ENCODE peak calls at places on chromosome 1, in eight cellular contexts. O, Q, T, B, F, C, W and I are unnamed samples.
A peak's percentile ranks its signal among the peaks of the same experiment; 100 is the strongest.

GRCh38 chr1:93735722-93736121 is 54.1 kb upstream of the BCAR3 start:
- DNase-seq in O (no peak), Q (no peak), T (no peak), B (peak; percentile 73), F (peak; percentile 89), C (no peak), W (no peak), I (no peak)

GRCh38 chr1:84428220-84428619 is 29.9 kb downstream of the DNASE2B start:
- DNase-seq in O (no peak), Q (no peak), T (no peak), B (no peak), F (no peak), C (no peak), W (no peak), I (no peak)

GRCh38 chr1:64550505-64550904 is 80.6 kb downstream of the CACHD1 start:
- DNase-seq in O (no peak), Q (no peak), T (no peak), B (no peak), F (no peak), C (no peak), W (no peak), I (no peak)

GRCh38 chr1:68470388-68470970 is 20.7 kb upstream of the RPE65 start:
- DNase-seq in O (no peak), Q (no peak), T (no peak), B (peak; percentile 52), F (peak; percentile 58), C (no peak), W (no peak), I (peak; percentile 14)

GRCh38 chr1:14970115-14970798 is 183.3 kb upstream of the TMEM51 start:
- DNase-seq in O (peak; percentile 51), Q (peak; percentile 27), T (no peak), B (peak; percentile 87), F (peak; percentile 96), C (no peak), W (no peak), I (peak; percentile 55)

GRCh38 chr1:41862411-41863221 is 56.1 kb downstream of the HIVEP3 start:
- DNase-seq in O (no peak), Q (no peak), T (no peak), B (peak; percentile 56), F (peak; percentile 71), C (no peak), W (no peak), I (no peak)

GRCh38 chr1:17612831-17613230 is 73.3 kb downstream of the ARHGEF10L start:
- DNase-seq in O (no peak), Q (no peak), T (no peak), B (no peak), F (no peak), C (no peak), W (no peak), I (no peak)

GRCh38 chr1:57475366-57475765 is 51.5 kb upstream of the DAB1 start:
- DNase-seq in O (no peak), Q (no peak), T (no peak), B (no peak), F (no peak), C (no peak), W (no peak), I (no peak)

DNA sequence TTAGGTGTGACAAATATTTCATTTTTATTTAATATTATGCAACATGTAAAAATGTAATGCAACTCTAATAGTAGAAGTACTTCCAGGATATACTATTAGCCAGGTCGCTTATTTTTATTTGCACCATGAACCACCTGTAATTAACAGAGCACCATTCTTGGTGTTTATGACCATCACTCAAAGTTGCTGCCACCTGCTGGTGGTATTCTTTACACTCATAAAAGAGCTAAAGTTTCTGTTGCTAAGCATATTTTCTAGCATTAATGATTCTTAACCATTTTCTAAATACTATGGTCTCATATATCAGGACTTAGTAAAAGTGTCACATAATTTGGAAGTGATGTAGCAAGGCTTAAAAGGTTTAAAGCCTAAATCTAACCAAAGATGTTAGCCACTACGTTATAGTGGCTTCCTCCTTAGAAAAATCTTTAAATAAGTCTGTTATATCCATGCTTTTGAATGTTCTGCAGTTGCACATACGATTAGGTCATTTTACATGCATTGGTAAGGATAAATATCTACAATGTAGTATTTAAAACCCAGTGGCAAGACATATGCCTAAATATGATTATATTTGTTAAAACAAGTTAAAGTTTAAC is 244.5 kb downstream of the NEGR1 start:
- DNase-seq in O (peak; percentile 47), Q (peak; percentile 63), T (no peak), B (peak; percentile 72), F (peak; percentile 64), C (peak; percentile 5), W (peak; percentile 42), I (peak; percentile 57)
- TF ChIP-seq CTCF in O (no peak), Q (peak; percentile 5), T (no peak), B (peak; percentile 63), F (peak; percentile 49), C (peak; percentile 40), W (peak; percentile 64), I (peak; percentile 48)

GRCh38 chr1:53501065-53502005 is 42.1 kb downstream of the DMRTB1 start:
- DNase-seq in O (no peak), Q (no peak), T (peak; percentile 33), B (no peak), F (no peak), C (no peak), W (no peak), I (no peak)
- TF ChIP-seq CTCF in O (no peak), Q (no peak), T (no peak), B (no peak), F (no peak), C (no peak), W (no peak), I (no peak)

GRCh38 chr1:94961994-94962744 is 35.3 kb upstream of the CNN3 start:
- DNase-seq in O (no peak), Q (no peak), T (no peak), B (no peak), F (no peak), C (no peak), W (no peak), I (no peak)
- TF ChIP-seq CTCF in O (no peak), Q (no peak), T (no peak), B (no peak), F (no peak), C (no peak), W (no peak), I (no peak)

DNA sequence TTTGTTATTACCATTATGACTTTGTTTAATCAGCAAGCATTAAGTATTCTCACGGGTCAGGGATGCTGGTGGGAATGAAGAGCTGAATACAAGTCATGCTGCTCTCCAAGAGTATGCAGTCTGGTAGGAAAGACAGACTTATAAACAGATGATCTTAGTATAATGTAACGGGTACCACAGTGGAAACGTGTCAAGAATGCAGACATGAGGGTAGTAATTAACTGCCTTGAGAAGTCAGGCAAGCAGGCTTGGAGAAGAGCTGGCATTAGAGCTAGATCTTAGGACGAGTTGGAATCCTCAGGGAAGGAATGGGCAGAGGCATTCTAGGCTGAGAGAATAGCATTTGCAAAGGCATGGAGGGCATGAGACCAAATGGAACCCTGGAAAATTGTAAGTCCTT is 19.7 kb downstream of the FAM76A start:
- DNase-seq in O (no peak), Q (no peak), T (no peak), B (no peak), F (no peak), C (no peak), W (no peak), I (no peak)
- TF ChIP-seq CTCF in O (no peak), Q (no peak), T (no peak), B (no peak), F (no peak), C (no peak), W (no peak), I (no peak)

GRCh38 chr1:203777596-203777995 is 12.6 kb downstream of the LAX1 start:
- DNase-seq in O (no peak), Q (no peak), T (no peak), B (no peak), F (no peak), C (no peak), W (no peak), I (no peak)

GRCh38 chr1:203778789-203779188 is 13.8 kb downstream of the LAX1 start:
- DNase-seq in O (no peak), Q (no peak), T (no peak), B (no peak), F (no peak), C (no peak), W (no peak), I (no peak)

GRCh38 chr1:203771901-203772301 is 6.9 kb downstream of the LAX1 start:
- DNase-seq in O (no peak), Q (no peak), T (peak; percentile 77), B (peak; percentile 42), F (peak; percentile 46), C (no peak), W (no peak), I (no peak)

GRCh38 chr1:203772836-203773235 is 7.9 kb downstream of the LAX1 start:
- DNase-seq in O (no peak), Q (no peak), T (no peak), B (no peak), F (no peak), C (no peak), W (no peak), I (no peak)

DNA sequence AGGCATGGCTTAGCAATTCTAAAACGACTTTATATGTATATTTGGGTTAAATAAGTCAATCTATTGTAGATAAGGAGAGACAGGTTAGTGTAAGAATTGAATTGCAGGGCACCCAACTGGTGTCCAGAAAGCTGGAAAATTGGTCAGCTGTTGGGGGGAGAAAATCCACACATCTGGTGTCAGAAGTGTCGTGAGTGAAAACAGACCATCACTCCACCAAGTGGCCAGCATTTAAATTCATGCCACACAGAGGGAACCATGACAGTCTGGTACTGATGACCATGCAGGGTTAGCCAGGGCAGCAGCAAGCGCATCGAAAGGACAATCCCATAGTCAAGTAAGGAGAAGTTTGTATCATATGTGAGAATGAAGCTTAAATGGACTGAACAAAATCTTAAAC is 11.7 kb downstream of the LAX1 start:
- DNase-seq in O (no peak), Q (no peak), T (no peak), B (no peak), F (no peak), C (no peak), W (no peak), I (peak; percentile 12)
- TF ChIP-seq CTCF in O (no peak), Q (no peak), T (peak; percentile 15), B (no peak), F (no peak), C (peak; percentile 6), W (no peak), I (no peak)

GRCh38 chr1:112298558-112298957 is 97.5 kb upstream of the CTTNBP2NL start:
- DNase-seq in O (peak; percentile 29), Q (peak; percentile 38), T (no peak), B (peak; percentile 59), F (peak; percentile 79), C (peak; percentile 4), W (peak; percentile 42), I (peak; percentile 42)
- TF ChIP-seq CTCF in O (no peak), Q (no peak), T (no peak), B (peak; percentile 72), F (peak; percentile 62), C (peak; percentile 44), W (peak; percentile 43), I (peak; percentile 24)

GRCh38 chr1:201739492-201740085 is 89.4 kb upstream of the IPO9 start:
- DNase-seq in O (peak; percentile 83), Q (peak; percentile 53), T (no peak), B (no peak), F (no peak), C (no peak), W (peak; percentile 70), I (peak; percentile 72)
- TF ChIP-seq CTCF in O (no peak), Q (no peak), T (no peak), B (no peak), F (no peak), C (no peak), W (no peak), I (no peak)